ENCODE peak calls at places on chromosome 11, in four cellular contexts. One of them, this sample, is unnamed.

GRCh38 chr11:74449369-74449931 is 17.9 kb downstream of the KCNE3 start:
- DNase-seq in HCT116: peak
- DNase-seq in HepG2: peak
- DNase-seq in K562: peak
- DNase-seq in this sample: no peak

GRCh38 chr11:126544311-126545056 is 189.0 kb downstream of the ST3GAL4 start:
- DNase-seq in HepG2: no peak
- DNase-seq in HCT116: no peak
- DNase-seq in K562: no peak
- DNase-seq in this sample: no peak

GRCh38 chr11:27421819-27422494 is 50.6 kb downstream of the LGR4 start:
- DNase-seq in K562: no peak
- DNase-seq in HepG2: no peak
- DNase-seq in HCT116: no peak
- DNase-seq in this sample: no peak

GRCh38 chr11:106281455-106282173 is 204.2 kb downstream of the AASDHPPT start:
- DNase-seq in HepG2: no peak
- DNase-seq in HCT116: peak
- DNase-seq in K562: no peak
- DNase-seq in this sample: no peak

GRCh38 chr11:2176389-2176900 is 4.8 kb upstream of the TH start:
- DNase-seq in HepG2: no peak
- DNase-seq in HCT116: no peak
- DNase-seq in K562: no peak
- DNase-seq in this sample: no peak

GRCh38 chr11:8593935-8594909 is at the start of gene STK33:
- DNase-seq in K562: no peak
- DNase-seq in HCT116: peak
- DNase-seq in HepG2: peak
- DNase-seq in this sample: peak

GRCh38 chr11:8652140-8652539 is 30.3 kb downstream of the TRIM66 start:
- DNase-seq in K562: no peak
- DNase-seq in HepG2: no peak
- DNase-seq in HCT116: no peak
- DNase-seq in this sample: no peak

GRCh38 chr11:12017865-12018453 is 9.5 kb upstream of the DKK3 start:
- DNase-seq in HCT116: no peak
- DNase-seq in HepG2: no peak
- DNase-seq in K562: peak
- DNase-seq in this sample: no peak

GRCh38 chr11:126669416-126669815 is 313.9 kb downstream of the ST3GAL4 start:
- DNase-seq in HCT116: no peak
- DNase-seq in K562: no peak
- DNase-seq in HepG2: no peak
- DNase-seq in this sample: no peak

GRCh38 chr11:76744186-76745058 is 38.7 kb upstream of the TSKU start:
- DNase-seq in HepG2: no peak
- DNase-seq in K562: peak
- DNase-seq in HCT116: no peak
- DNase-seq in this sample: no peak

GRCh38 chr11:90668502-90668901 is 445.7 kb upstream of the CHORDC1 start:
- DNase-seq in HCT116: no peak
- DNase-seq in HepG2: no peak
- DNase-seq in K562: no peak
- DNase-seq in this sample: no peak

GRCh38 chr11:67463680-67464410 is 5.2 kb downstream of the TMEM134 start:
- DNase-seq in K562: peak
- DNase-seq in HCT116: peak
- DNase-seq in HepG2: peak
- DNase-seq in this sample: no peak

GRCh38 chr11:11993814-11994213 is 14.6 kb downstream of the DKK3 start:
- DNase-seq in HCT116: peak
- DNase-seq in K562: peak
- DNase-seq in HepG2: no peak
- DNase-seq in this sample: no peak

GRCh38 chr11:128299132-128299726 is 288.1 kb downstream of the ETS1 start:
- DNase-seq in HepG2: no peak
- DNase-seq in K562: no peak
- DNase-seq in HCT116: no peak
- DNase-seq in this sample: no peak

GRCh38 chr11:33448461-33449130 is 191.4 kb downstream of the HIPK3 start:
- DNase-seq in HCT116: no peak
- DNase-seq in HepG2: no peak
- DNase-seq in K562: no peak
- DNase-seq in this sample: no peak

GRCh38 chr11:105741488-105742020 is 131.7 kb downstream of the GRIA4 start:
- DNase-seq in HCT116: no peak
- DNase-seq in K562: no peak
- DNase-seq in HepG2: no peak
- DNase-seq in this sample: no peak

GRCh38 chr11:23605001-23605400 is 744.7 kb upstream of the CCDC179 start:
- DNase-seq in K562: no peak
- DNase-seq in HepG2: no peak
- DNase-seq in HCT116: no peak
- DNase-seq in this sample: no peak

GRCh38 chr11:63997801-63998332 is 11.6 kb downstream of the OTUB1 start:
- DNase-seq in HCT116: no peak
- DNase-seq in HepG2: no peak
- DNase-seq in K562: no peak
- DNase-seq in this sample: no peak

GRCh38 chr11:119671048-119671447 is 58.0 kb downstream of the NECTIN1 start:
- DNase-seq in HCT116: no peak
- DNase-seq in K562: no peak
- DNase-seq in HepG2: no peak
- DNase-seq in this sample: no peak

GRCh38 chr11:93393386-93393785 is 62.8 kb downstream of the DEUP1 start:
- DNase-seq in HepG2: no peak
- DNase-seq in K562: no peak
- DNase-seq in HCT116: no peak
- DNase-seq in this sample: no peak

GRCh38 chr11:74380746-74381439 is 17.3 kb downstream of the PGM2L1 start:
- DNase-seq in K562: no peak
- DNase-seq in HCT116: no peak
- DNase-seq in HepG2: no peak
- DNase-seq in this sample: no peak

GRCh38 chr11:128207861-128208321 is 379.5 kb downstream of the ETS1 start:
- DNase-seq in K562: no peak
- DNase-seq in HCT116: peak
- DNase-seq in HepG2: no peak
- DNase-seq in this sample: no peak

GRCh38 chr11:15095736-15096228 is 18.9 kb upstream of the INSC start:
- DNase-seq in K562: no peak
- DNase-seq in HepG2: no peak
- DNase-seq in HCT116: no peak
- DNase-seq in this sample: no peak

GRCh38 chr11:119483881-119484371 is 61.0 kb upstream of the THY1 start:
- DNase-seq in HepG2: no peak
- DNase-seq in K562: no peak
- DNase-seq in HCT116: no peak
- DNase-seq in this sample: no peak

GRCh38 chr11:128481135-128481534 is 106.2 kb downstream of the ETS1 start:
- DNase-seq in HepG2: no peak
- DNase-seq in K562: no peak
- DNase-seq in HCT116: no peak
- DNase-seq in this sample: no peak

GRCh38 chr11:43712676-43713075 is 32.1 kb downstream of the HSD17B12 start:
- DNase-seq in K562: no peak
- DNase-seq in HepG2: no peak
- DNase-seq in HCT116: no peak
- DNase-seq in this sample: no peak

GRCh38 chr11:114774599-114775365 is 96.5 kb downstream of the NXPE2 start:
- DNase-seq in K562: peak
- DNase-seq in HepG2: peak
- DNase-seq in HCT116: peak
- DNase-seq in this sample: peak

DNA sequence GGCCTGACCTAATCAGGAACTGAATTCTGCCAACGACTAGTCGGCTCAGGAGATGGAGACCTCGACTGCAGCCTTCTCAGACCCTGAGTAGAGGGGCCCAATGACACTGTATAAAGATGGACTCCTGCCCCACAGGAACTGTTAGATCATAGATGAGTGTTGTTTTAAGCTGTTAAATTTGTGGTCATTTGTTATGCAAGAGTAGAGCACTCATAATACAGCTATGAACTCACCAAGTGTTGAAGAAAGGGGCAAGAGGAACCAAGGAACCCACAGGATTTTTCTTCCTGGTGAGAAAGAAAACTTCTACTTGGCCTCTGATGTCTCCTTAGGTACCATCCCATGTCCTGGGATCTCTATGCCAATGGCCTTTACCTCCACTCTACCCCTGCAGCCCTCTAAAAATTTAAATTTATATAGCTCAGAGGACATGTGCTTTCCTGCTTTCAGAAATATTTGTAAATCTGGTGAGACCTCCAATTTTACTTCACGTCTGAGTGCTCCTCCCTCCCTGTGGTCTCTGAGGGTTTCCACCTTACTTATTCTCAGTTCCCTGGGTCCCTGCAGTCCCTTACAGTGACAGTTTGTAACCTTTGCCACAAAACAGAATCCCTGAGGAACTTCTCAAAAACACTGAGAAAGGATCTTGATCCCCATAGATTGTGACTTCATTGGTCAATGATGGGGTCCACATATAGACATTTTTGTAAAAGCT is 256.3 kb upstream of the ARHGAP20 start:
- DNase-seq in K562: no peak
- DNase-seq in HepG2: no peak
- DNase-seq in HCT116: no peak
- DNase-seq in this sample: no peak
- TF ChIP-seq FOSL1 in K562: no peak
- TF ChIP-seq FOSL1 in HepG2: no peak
- TF ChIP-seq FOSL1 in HCT116: no peak
- TF ChIP-seq FOSL1 in this sample: no peak

GRCh38 chr11:36672815-36673450 is 74.9 kb upstream of the RAG2 start:
- DNase-seq in HCT116: peak
- DNase-seq in K562: peak
- DNase-seq in HepG2: peak
- DNase-seq in this sample: no peak
- TF ChIP-seq FOSL1 in HCT116: no peak
- TF ChIP-seq FOSL1 in K562: no peak
- TF ChIP-seq FOSL1 in HepG2: no peak
- TF ChIP-seq FOSL1 in this sample: no peak

GRCh38 chr11:45754261-45754709 is 50.7 kb upstream of the SLC35C1 start:
- DNase-seq in HCT116: no peak
- DNase-seq in HepG2: peak
- DNase-seq in K562: no peak
- DNase-seq in this sample: no peak
- TF ChIP-seq FOSL1 in HCT116: no peak
- TF ChIP-seq FOSL1 in HepG2: no peak
- TF ChIP-seq FOSL1 in K562: no peak
- TF ChIP-seq FOSL1 in this sample: no peak

DNA sequence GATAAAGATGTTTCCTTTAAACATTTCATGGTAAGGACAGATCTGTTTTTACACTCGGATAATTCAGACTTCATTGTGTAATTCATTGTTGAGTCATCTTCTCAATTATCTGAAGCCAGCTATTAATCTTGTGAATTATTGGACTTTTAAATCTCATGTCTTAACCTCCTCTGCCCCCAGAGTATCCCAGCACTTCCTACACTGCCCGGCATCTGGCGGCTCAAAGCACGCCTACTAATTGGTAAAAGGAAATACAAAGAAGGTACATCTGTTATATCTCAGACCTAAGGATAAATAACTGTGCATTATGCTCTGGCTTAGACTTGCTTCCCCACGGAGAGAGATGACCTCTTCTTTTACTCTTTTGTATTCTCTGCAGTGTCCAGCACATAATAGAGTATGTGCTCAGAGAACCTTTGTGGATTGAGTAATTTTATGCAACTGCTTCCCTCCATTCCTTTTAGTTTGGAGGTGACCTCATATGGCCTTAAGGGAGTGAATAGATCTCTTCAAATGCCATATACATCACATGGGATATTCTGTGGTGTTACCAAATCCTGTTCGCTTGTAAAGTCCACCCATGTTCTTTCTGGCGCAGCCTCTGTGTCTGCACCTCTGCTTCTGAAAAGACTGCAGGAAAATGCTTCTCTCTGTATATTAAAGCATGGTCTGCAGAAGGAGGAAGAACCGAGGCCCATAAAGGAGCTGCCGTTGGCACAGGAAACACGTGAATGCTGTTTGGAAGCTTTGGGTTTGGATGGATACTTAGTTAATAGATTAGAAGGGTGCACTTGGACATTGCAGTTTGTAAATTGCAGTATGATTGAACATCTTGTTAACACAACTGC is 125.7 kb upstream of the SORL1-AS1 start:
- DNase-seq in K562: no peak
- DNase-seq in HCT116: no peak
- DNase-seq in HepG2: no peak
- DNase-seq in this sample: no peak
- TF ChIP-seq FOSL1 in K562: no peak
- TF ChIP-seq FOSL1 in HCT116: no peak
- TF ChIP-seq FOSL1 in HepG2: no peak
- TF ChIP-seq FOSL1 in this sample: no peak

DNA sequence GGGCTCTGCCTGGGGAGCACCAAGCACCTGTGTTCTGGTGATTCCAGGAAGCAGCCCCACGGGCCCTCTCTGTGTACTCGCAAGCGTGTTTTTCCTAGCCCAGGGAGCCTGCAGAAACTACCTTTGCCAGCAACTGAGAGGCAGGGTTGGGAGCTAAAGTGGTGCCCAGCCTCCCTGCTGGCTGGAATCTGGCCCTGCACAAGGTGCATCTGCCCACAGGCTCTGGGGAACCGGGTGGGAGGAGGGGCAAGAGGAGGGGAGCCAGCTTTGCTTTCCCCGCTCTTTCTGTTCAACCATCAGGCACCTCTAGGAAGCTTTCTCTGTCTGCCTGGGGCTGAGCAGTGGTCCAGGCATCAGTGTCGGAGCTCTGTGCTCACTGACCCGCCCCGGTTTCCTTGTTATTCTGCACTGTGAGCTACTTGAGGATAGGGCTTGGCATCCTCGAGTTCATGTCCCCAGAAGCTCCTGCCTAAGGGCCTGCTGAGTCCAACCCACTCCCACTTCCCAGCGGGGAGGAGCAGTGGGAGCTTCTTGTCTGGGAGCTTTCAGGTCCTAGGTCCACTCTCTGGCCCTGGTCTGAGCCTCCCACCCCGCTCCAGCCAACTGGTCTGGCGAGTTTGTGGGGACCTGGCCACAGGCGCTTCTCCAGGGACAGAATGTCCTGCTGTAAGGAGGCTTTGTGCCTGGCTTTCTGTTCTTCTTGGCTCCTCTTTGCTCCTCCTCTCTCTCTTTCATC is 14.9 kb downstream of the DAGLA start:
- DNase-seq in HCT116: no peak
- DNase-seq in HepG2: peak
- DNase-seq in K562: no peak
- DNase-seq in this sample: no peak
- TF ChIP-seq FOSL1 in HCT116: no peak
- TF ChIP-seq FOSL1 in HepG2: no peak
- TF ChIP-seq FOSL1 in K562: no peak
- TF ChIP-seq FOSL1 in this sample: no peak

GRCh38 chr11:69445131-69445470 is 36.4 kb upstream of the LINC01488 start:
- DNase-seq in HCT116: no peak
- DNase-seq in K562: no peak
- DNase-seq in HepG2: no peak
- DNase-seq in this sample: no peak
- TF ChIP-seq FOSL1 in HCT116: no peak
- TF ChIP-seq FOSL1 in K562: no peak
- TF ChIP-seq FOSL1 in HepG2: no peak
- TF ChIP-seq FOSL1 in this sample: no peak